ENCODE peak calls at places on chromosomes 5 and 9, in four cellular contexts. One of them, this sample, is unnamed.

GRCh38 chr5:114249838-114250237 is 112.0 kb upstream of the KCNN2 start:
- DNase-seq in CD8-positive, alpha-beta T cell: no peak
- DNase-seq in lower lobe of right lung: no peak
- DNase-seq in CD4-positive, alpha-beta memory T cell: no peak
- DNase-seq in this sample: no peak

GRCh38 chr5:73437126-73438047 is 11.2 kb downstream of the FOXD1 start:
- DNase-seq in CD4-positive, alpha-beta memory T cell: no peak
- DNase-seq in CD8-positive, alpha-beta T cell: no peak
- DNase-seq in lower lobe of right lung: no peak
- DNase-seq in this sample: no peak

GRCh38 chr5:41102341-41102740 is 31.2 kb upstream of the MROH2B start:
- DNase-seq in CD8-positive, alpha-beta T cell: no peak
- DNase-seq in CD4-positive, alpha-beta memory T cell: no peak
- DNase-seq in lower lobe of right lung: no peak
- DNase-seq in this sample: no peak

GRCh38 chr9:124660341-124660801 is 110.7 kb downstream of the NR6A1 start:
- DNase-seq in CD4-positive, alpha-beta memory T cell: no peak
- DNase-seq in lower lobe of right lung: no peak
- DNase-seq in CD8-positive, alpha-beta T cell: no peak
- DNase-seq in this sample: no peak

GRCh38 chr9:91037511-91038482 is 236.2 kb downstream of the SYK start:
- DNase-seq in CD4-positive, alpha-beta memory T cell: no peak
- DNase-seq in CD8-positive, alpha-beta T cell: no peak
- DNase-seq in lower lobe of right lung: peak; percentile 73
- DNase-seq in this sample: no peak

GRCh38 chr5:32138839-32139493 is 35.2 kb downstream of the GOLPH3 start:
- DNase-seq in CD8-positive, alpha-beta T cell: no peak
- DNase-seq in CD4-positive, alpha-beta memory T cell: peak; percentile 10
- DNase-seq in lower lobe of right lung: peak; percentile 69
- DNase-seq in this sample: no peak

GRCh38 chr9:131838581-131839280 is 98.9 kb upstream of the RAPGEF1 start:
- DNase-seq in CD8-positive, alpha-beta T cell: no peak
- DNase-seq in CD4-positive, alpha-beta memory T cell: no peak
- DNase-seq in lower lobe of right lung: no peak
- DNase-seq in this sample: no peak

GRCh38 chr5:113489299-113489698 is 1.0 kb upstream of the MCC start:
- DNase-seq in CD4-positive, alpha-beta memory T cell: peak; percentile 29
- DNase-seq in CD8-positive, alpha-beta T cell: no peak
- DNase-seq in lower lobe of right lung: no peak
- DNase-seq in this sample: no peak

GRCh38 chr9:126661521-126662251 is 48.0 kb downstream of the LMX1B start:
- DNase-seq in CD8-positive, alpha-beta T cell: no peak
- DNase-seq in lower lobe of right lung: no peak
- DNase-seq in CD4-positive, alpha-beta memory T cell: no peak
- DNase-seq in this sample: no peak

GRCh38 chr5:41371741-41372140 is 138.7 kb downstream of the PLCXD3 start:
- DNase-seq in lower lobe of right lung: no peak
- DNase-seq in CD4-positive, alpha-beta memory T cell: no peak
- DNase-seq in CD8-positive, alpha-beta T cell: no peak
- DNase-seq in this sample: no peak

GRCh38 chr5:131195696-131196095 is 25.0 kb downstream of the LYRM7 start:
- DNase-seq in CD8-positive, alpha-beta T cell: no peak
- DNase-seq in CD4-positive, alpha-beta memory T cell: no peak
- DNase-seq in lower lobe of right lung: no peak
- DNase-seq in this sample: no peak

GRCh38 chr9:127683723-127684122 is 23.1 kb upstream of the CFAP157 start:
- DNase-seq in CD8-positive, alpha-beta T cell: no peak
- DNase-seq in lower lobe of right lung: no peak
- DNase-seq in CD4-positive, alpha-beta memory T cell: no peak
- DNase-seq in this sample: no peak

GRCh38 chr9:79581794-79582193 is 10.0 kb downstream of the TLE4 start:
- DNase-seq in CD4-positive, alpha-beta memory T cell: peak; percentile 73
- DNase-seq in CD8-positive, alpha-beta T cell: no peak
- DNase-seq in lower lobe of right lung: no peak
- DNase-seq in this sample: peak; percentile 68

GRCh38 chr5:135433626-135434426 is 13.3 kb downstream of the DCANP1 start:
- DNase-seq in CD8-positive, alpha-beta T cell: no peak
- DNase-seq in lower lobe of right lung: no peak
- DNase-seq in CD4-positive, alpha-beta memory T cell: no peak
- DNase-seq in this sample: no peak

GRCh38 chr5:72510610-72511121 is 3.5 kb upstream of the ZNF366 start:
- DNase-seq in CD8-positive, alpha-beta T cell: no peak
- DNase-seq in lower lobe of right lung: no peak
- DNase-seq in CD4-positive, alpha-beta memory T cell: no peak
- DNase-seq in this sample: no peak

GRCh38 chr9:127116946-127117345 is 5.5 kb downstream of the ANGPTL2 start:
- DNase-seq in CD4-positive, alpha-beta memory T cell: no peak
- DNase-seq in CD8-positive, alpha-beta T cell: no peak
- DNase-seq in lower lobe of right lung: no peak
- DNase-seq in this sample: no peak

GRCh38 chr5:33641722-33642505 is 201.1 kb downstream of the TARS1 start:
- DNase-seq in CD8-positive, alpha-beta T cell: no peak
- DNase-seq in CD4-positive, alpha-beta memory T cell: peak; percentile 61
- DNase-seq in lower lobe of right lung: no peak
- DNase-seq in this sample: peak; percentile 60

GRCh38 chr5:148488757-148489156 is 105.0 kb downstream of the FBXO38 start:
- DNase-seq in lower lobe of right lung: no peak
- DNase-seq in CD4-positive, alpha-beta memory T cell: no peak
- DNase-seq in CD8-positive, alpha-beta T cell: no peak
- DNase-seq in this sample: no peak

GRCh38 chr5:143182901-143183820 is 220.3 kb downstream of the NR3C1 start:
- DNase-seq in lower lobe of right lung: no peak
- DNase-seq in CD8-positive, alpha-beta T cell: no peak
- DNase-seq in CD4-positive, alpha-beta memory T cell: peak; percentile 43
- DNase-seq in this sample: no peak

GRCh38 chr5:67190856-67191255 is 5.7 kb downstream of the CD180 start:
- DNase-seq in lower lobe of right lung: no peak
- DNase-seq in CD4-positive, alpha-beta memory T cell: no peak
- DNase-seq in CD8-positive, alpha-beta T cell: no peak
- DNase-seq in this sample: no peak

GRCh38 chr5:67190443-67190842 is 6.2 kb downstream of the CD180 start:
- DNase-seq in CD8-positive, alpha-beta T cell: no peak
- DNase-seq in lower lobe of right lung: peak; percentile 56
- DNase-seq in CD4-positive, alpha-beta memory T cell: no peak
- DNase-seq in this sample: no peak

GRCh38 chr5:67183859-67184258 is 12.7 kb downstream of the CD180 start:
- DNase-seq in CD4-positive, alpha-beta memory T cell: no peak
- DNase-seq in CD8-positive, alpha-beta T cell: no peak
- DNase-seq in lower lobe of right lung: no peak
- DNase-seq in this sample: no peak

GRCh38 chr5:67188274-67188857 is 8.2 kb downstream of the CD180 start:
- DNase-seq in CD4-positive, alpha-beta memory T cell: no peak
- DNase-seq in CD8-positive, alpha-beta T cell: no peak
- DNase-seq in lower lobe of right lung: no peak
- DNase-seq in this sample: no peak

GRCh38 chr5:67187318-67187717 is 9.3 kb downstream of the CD180 start:
- DNase-seq in lower lobe of right lung: no peak
- DNase-seq in CD4-positive, alpha-beta memory T cell: no peak
- DNase-seq in CD8-positive, alpha-beta T cell: no peak
- DNase-seq in this sample: no peak
- H3K4me1 ChIP-seq in lower lobe of right lung: peaks cover 20% of the 10 kb centered on the region
- H3K4me1 ChIP-seq in CD4-positive, alpha-beta memory T cell: peaks cover 44% of the 10 kb centered on the region
- H3K4me1 ChIP-seq in CD8-positive, alpha-beta T cell: peaks cover 34% of the 10 kb centered on the region
- H3K4me1 ChIP-seq in this sample: peaks cover 35% of the 10 kb centered on the region

GRCh38 chr5:17312358-17312757 is 94.9 kb downstream of the BASP1 start:
- DNase-seq in lower lobe of right lung: no peak
- DNase-seq in CD8-positive, alpha-beta T cell: no peak
- DNase-seq in CD4-positive, alpha-beta memory T cell: no peak
- DNase-seq in this sample: no peak

GRCh38 chr5:17317499-17317898 is 100.1 kb downstream of the BASP1 start:
- DNase-seq in lower lobe of right lung: no peak
- DNase-seq in CD8-positive, alpha-beta T cell: no peak
- DNase-seq in CD4-positive, alpha-beta memory T cell: no peak
- DNase-seq in this sample: no peak

GRCh38 chr5:17315710-17316221 is 98.3 kb downstream of the BASP1 start:
- DNase-seq in CD4-positive, alpha-beta memory T cell: no peak
- DNase-seq in CD8-positive, alpha-beta T cell: no peak
- DNase-seq in lower lobe of right lung: no peak
- DNase-seq in this sample: no peak

GRCh38 chr5:17314907-17315471 is 97.6 kb downstream of the BASP1 start:
- DNase-seq in lower lobe of right lung: no peak
- DNase-seq in CD8-positive, alpha-beta T cell: no peak
- DNase-seq in CD4-positive, alpha-beta memory T cell: no peak
- DNase-seq in this sample: no peak

GRCh38 chr5:17316973-17317459 is 99.6 kb downstream of the BASP1 start:
- DNase-seq in lower lobe of right lung: no peak
- DNase-seq in CD4-positive, alpha-beta memory T cell: no peak
- DNase-seq in CD8-positive, alpha-beta T cell: no peak
- DNase-seq in this sample: no peak
- H3K4me1 ChIP-seq in lower lobe of right lung: peaks cover 14% of the 10 kb centered on the region
- H3K4me1 ChIP-seq in CD4-positive, alpha-beta memory T cell: no peaks in the 10 kb centered on the region
- H3K4me1 ChIP-seq in CD8-positive, alpha-beta T cell: no peaks in the 10 kb centered on the region
- H3K4me1 ChIP-seq in this sample: no peaks in the 10 kb centered on the region

DNA sequence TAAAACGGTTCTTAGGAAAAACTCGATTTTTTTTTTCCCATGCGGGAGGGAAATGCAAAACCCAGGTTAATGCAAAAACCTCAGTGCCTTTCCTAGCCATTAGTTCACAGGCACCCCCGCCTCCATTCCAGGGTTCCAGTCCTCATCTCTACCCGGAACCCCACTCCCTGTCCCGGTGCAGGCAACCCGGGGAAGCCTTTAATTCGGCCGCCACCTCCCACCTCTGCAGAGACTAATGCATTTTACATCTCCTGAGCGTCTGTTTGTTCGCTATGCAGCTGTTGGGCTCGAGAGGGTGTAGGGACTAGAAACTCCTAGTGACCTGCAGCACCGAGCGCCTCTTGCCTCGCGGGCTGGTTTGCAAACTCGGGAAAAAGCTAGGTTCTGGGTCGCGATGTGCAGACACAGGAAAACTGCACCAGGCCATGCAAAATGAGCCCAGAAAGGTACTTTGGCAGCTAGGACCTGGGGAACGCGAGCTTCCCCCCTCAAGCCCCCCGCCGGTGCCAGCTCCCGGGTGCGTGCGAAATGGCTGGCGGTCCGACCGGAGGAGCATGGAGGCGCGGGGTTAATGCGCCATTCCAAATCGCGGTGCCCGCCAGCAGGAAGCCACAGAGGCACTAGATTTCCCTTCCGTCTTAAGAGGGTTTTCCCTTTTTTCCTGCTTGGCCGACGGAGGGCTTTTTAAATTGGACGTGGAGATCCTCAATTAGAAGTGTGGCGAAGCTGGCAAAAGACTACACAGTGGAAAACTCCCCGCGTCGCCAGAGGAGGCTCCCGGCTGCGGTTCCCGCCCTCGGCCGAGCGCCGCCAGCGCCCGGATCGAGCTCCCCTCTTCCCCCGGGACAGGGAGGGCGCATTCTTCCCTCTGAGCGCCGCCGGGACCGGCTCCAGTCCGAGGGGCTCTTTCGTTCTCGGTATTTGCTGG is 3.4 kb downstream of the GDNF start:
- DNase-seq in CD4-positive, alpha-beta memory T cell: no peak
- DNase-seq in CD8-positive, alpha-beta T cell: no peak
- DNase-seq in lower lobe of right lung: no peak
- DNase-seq in this sample: no peak
- H3K4me1 ChIP-seq in CD4-positive, alpha-beta memory T cell: peaks cover 20% of the 10 kb centered on the region
- H3K4me1 ChIP-seq in CD8-positive, alpha-beta T cell: peaks cover 13% of the 10 kb centered on the region
- H3K4me1 ChIP-seq in lower lobe of right lung: peaks cover 41% of the 10 kb centered on the region
- H3K4me1 ChIP-seq in this sample: no peaks in the 10 kb centered on the region

GRCh38 chr5:139376364-139376763 is 6.7 kb downstream of the SLC23A1 start:
- DNase-seq in CD4-positive, alpha-beta memory T cell: no peak
- DNase-seq in lower lobe of right lung: no peak
- DNase-seq in CD8-positive, alpha-beta T cell: no peak
- DNase-seq in this sample: no peak

GRCh38 chr5:139377226-139377625 is 5.9 kb downstream of the SLC23A1 start:
- DNase-seq in CD4-positive, alpha-beta memory T cell: no peak
- DNase-seq in CD8-positive, alpha-beta T cell: no peak
- DNase-seq in lower lobe of right lung: no peak
- DNase-seq in this sample: no peak

GRCh38 chr5:139378941-139379361 is 4.1 kb downstream of the SLC23A1 start:
- DNase-seq in CD8-positive, alpha-beta T cell: no peak
- DNase-seq in CD4-positive, alpha-beta memory T cell: no peak
- DNase-seq in lower lobe of right lung: no peak
- DNase-seq in this sample: no peak

GRCh38 chr5:139379626-139380449 is 3.3 kb downstream of the SLC23A1 start:
- DNase-seq in CD8-positive, alpha-beta T cell: no peak
- DNase-seq in lower lobe of right lung: no peak
- DNase-seq in CD4-positive, alpha-beta memory T cell: no peak
- DNase-seq in this sample: no peak

DNA sequence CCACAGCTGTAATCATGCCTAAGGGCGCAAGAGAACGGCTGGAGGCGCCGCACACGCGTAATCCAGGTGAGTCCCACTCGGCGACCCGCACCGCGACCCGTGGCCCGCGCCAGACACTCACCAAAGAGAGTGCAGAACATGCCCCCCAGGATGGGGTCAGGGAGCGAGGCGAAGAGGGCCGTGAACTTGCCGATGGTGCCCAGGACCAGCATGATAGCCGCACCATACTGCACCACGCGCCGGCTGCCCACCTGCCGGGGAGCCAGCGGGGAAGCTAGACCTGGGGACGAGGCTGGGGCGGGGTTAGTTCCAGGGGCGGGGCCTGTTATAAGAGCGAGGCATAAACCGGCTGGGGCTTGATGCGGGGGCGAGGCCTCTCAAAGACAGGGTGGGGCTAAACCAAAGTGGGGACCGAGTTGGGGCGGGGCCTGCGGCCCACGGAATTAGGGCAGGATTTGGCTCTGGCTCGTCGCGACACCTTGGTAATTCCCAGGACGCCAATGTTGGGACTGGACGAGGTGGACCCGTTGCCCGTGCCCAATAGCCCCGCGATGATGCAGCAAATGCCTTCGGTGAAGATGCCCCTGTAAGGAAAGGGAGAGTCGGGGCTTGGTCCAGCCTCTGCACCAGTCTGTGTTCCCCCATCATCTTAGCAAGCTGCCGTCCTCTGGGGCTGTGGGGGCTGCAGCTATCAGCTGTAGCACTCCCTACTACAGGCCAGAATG is 4.8 kb downstream of the SLC23A1 start:
- DNase-seq in CD4-positive, alpha-beta memory T cell: no peak
- DNase-seq in CD8-positive, alpha-beta T cell: no peak
- DNase-seq in lower lobe of right lung: no peak
- DNase-seq in this sample: no peak
- H3K4me1 ChIP-seq in CD4-positive, alpha-beta memory T cell: no peaks in the 10 kb centered on the region
- H3K4me1 ChIP-seq in CD8-positive, alpha-beta T cell: no peaks in the 10 kb centered on the region
- H3K4me1 ChIP-seq in lower lobe of right lung: no peaks in the 10 kb centered on the region
- H3K4me1 ChIP-seq in this sample: no peaks in the 10 kb centered on the region

GRCh38 chr5:172530406-172530805 is 76.1 kb upstream of the SH3PXD2B start:
- DNase-seq in lower lobe of right lung: no peak
- DNase-seq in CD8-positive, alpha-beta T cell: no peak
- DNase-seq in CD4-positive, alpha-beta memory T cell: no peak
- DNase-seq in this sample: no peak
- H3K4me1 ChIP-seq in lower lobe of right lung: peaks cover 15% of the 10 kb centered on the region
- H3K4me1 ChIP-seq in CD8-positive, alpha-beta T cell: no peaks in the 10 kb centered on the region
- H3K4me1 ChIP-seq in CD4-positive, alpha-beta memory T cell: no peaks in the 10 kb centered on the region
- H3K4me1 ChIP-seq in this sample: no peaks in the 10 kb centered on the region